ENCODE peak calls at places on chromosomes 5 and 9, in six cellular contexts. E, Q, G, S, H and P are unnamed samples.

GRCh38 chr5:88729476-88730182 is 153.4 kb downstream of the MEF2C start:
- DNase-seq in Q (peak), S (peak), E (peak), G (peak), H (peak), P (peak)

GRCh38 chr5:171850354-171850947 is 64.8 kb downstream of the SMIM23 start:
- DNase-seq in E (peak), Q (no peak), S (peak), G (no peak), H (no peak), P (no peak)

GRCh38 chr5:13632676-13633075 is 311.8 kb downstream of the DNAH5 start:
- DNase-seq in S (no peak), G (no peak), Q (peak), E (peak), H (peak), P (no peak)

GRCh38 chr5:62896121-62896893 is 317.7 kb downstream of the LRRC70 start:
- DNase-seq in H (no peak), G (no peak), S (no peak), Q (no peak), E (no peak), P (no peak)

GRCh38 chr5:117027384-117027783 is 452.8 kb upstream of the SEMA6A start:
- DNase-seq in Q (no peak), H (no peak), G (no peak), S (no peak), E (no peak), P (no peak)

GRCh38 chr9:75229605-75230332 is 141.5 kb downstream of the OSTF1 start:
- DNase-seq in H (peak), E (peak), S (peak), G (no peak), Q (no peak), P (peak)

GRCh38 chr5:66324357-66324756 is 180.3 kb downstream of the SREK1 start:
- DNase-seq in E (no peak), G (no peak), H (no peak), Q (no peak), S (no peak), P (no peak)

GRCh38 chr9:136592666-136593065 is 46.8 kb upstream of the NOTCH1 start:
- DNase-seq in E (no peak), G (no peak), S (no peak), Q (no peak), H (no peak), P (no peak)

GRCh38 chr9:78932849-78933627 is 636.1 kb downstream of the PSAT1 start:
- DNase-seq in S (no peak), G (no peak), E (peak), Q (peak), H (peak), P (peak)

GRCh38 chr9:97386265-97386633 is 25.6 kb upstream of the TDRD7 start:
- DNase-seq in G (no peak), Q (no peak), H (no peak), E (no peak), S (no peak), P (no peak)

GRCh38 chr5:164472150-164472549 is 966.7 kb downstream of the MAT2B start:
- DNase-seq in H (no peak), S (no peak), Q (no peak), G (no peak), E (no peak), P (no peak)

GRCh38 chr9:108151161-108151586 is 661.6 kb upstream of the KLF4 start:
- DNase-seq in S (no peak), Q (peak), G (no peak), H (peak), E (no peak), P (peak)

GRCh38 chr5:170120576-170120975 is 14.9 kb downstream of the FOXI1 start:
- DNase-seq in Q (peak), E (peak), S (no peak), H (peak), G (no peak), P (peak)

GRCh38 chr5:68215888-68216736 is 556 bp downstream of the PIK3R1 start:
- DNase-seq in Q (peak), E (no peak), S (no peak), G (no peak), H (peak), P (no peak)

GRCh38 chr5:14351845-14352712 is 208.9 kb downstream of the TRIO start:
- DNase-seq in S (peak), G (no peak), E (peak), Q (peak), H (peak), P (peak)

GRCh38 chr5:27523629-27524028 is 485.2 kb upstream of the CDH9 start:
- DNase-seq in E (no peak), G (no peak), S (no peak), Q (no peak), H (no peak), P (no peak)

GRCh38 chr5:146541956-146542849 is 26.2 kb upstream of the GPR151 start:
- DNase-seq in Q (peak), E (peak), G (no peak), H (peak), S (peak), P (peak)

GRCh38 chr5:12896086-12896485 is 991.8 kb upstream of the CTNND2 start:
- DNase-seq in Q (no peak), E (no peak), S (no peak), G (no peak), H (no peak), P (no peak)

GRCh38 chr5:168464214-168464613 is 22.1 kb upstream of the RARS1 start:
- DNase-seq in G (no peak), E (no peak), Q (no peak), S (no peak), H (no peak), P (no peak)

GRCh38 chr5:146213210-146213838 is 9.9 kb downstream of the RBM27 start:
- DNase-seq in G (no peak), E (no peak), Q (peak), S (no peak), H (peak), P (peak)

GRCh38 chr9:24817756-24818155 is 272.1 kb upstream of the IZUMO3 start:
- DNase-seq in Q (no peak), G (no peak), S (no peak), H (no peak), E (no peak), P (no peak)

GRCh38 chr9:81318571-81318970 is 370.8 kb downstream of the TLE1 start:
- DNase-seq in S (no peak), E (peak), H (peak), G (no peak), Q (peak), P (peak)

DNA sequence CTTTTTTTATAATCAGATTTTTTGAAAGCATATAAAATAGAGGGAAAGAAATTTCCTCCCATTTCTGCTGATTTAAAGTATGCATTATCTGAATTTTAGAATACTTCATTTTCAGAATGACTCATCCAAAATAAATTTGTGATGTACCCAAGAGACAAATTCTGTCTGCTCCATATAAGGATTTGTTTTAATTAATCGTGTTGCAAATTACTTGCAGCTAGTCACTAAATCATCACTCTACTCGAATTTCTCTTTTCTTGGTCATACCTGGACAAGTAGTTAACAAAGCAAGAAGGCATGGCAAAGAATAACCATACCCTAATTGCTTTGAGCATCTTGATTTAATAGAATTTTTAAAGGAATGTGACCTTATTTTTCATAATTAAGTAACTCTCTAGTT is 284.1 kb upstream of the GRAMD2B start:
- DNase-seq in E (peak), G (no peak), S (no peak), H (peak), Q (no peak), P (no peak)
- H3K4me3 ChIP-seq in E (no peak), G (no peak), S (no peak), H (no peak), Q (no peak), P (no peak)

DNA sequence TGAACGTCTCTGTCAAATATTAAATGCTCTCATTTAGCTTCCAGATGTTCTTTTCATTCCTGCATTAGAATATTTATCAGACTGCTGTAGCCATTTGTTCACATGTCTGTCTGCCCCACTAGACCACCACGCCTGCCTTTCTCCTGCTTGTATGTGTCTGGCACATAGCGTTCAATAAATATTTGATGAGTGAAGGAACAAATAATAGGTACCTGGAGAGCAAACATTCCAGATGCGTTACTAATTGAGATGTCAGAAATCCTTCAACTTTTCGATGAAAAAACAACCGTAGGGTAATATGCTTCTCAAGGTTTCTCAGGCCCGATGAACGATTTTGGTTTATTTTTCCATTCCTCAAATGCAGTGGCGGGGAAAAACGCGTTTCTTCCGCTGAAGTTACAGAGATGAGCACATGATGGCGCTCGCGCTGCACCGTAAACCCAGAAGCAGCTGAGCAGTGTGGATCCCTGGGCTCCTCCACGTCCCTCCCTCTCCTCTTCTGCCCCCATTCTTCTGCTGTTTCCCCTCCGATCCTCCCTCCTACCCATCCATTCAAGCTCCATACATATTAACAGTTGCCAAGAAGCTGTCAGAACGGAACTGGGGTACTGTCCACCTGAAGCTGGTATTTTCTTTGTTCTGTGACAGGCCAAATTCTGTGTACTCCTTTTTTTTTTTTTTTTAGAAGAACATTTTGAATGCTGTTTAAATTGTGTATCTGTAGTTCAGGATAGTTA is 245.4 kb downstream of the MPDZ start:
- DNase-seq in Q (peak), E (peak), S (peak), H (peak), G (no peak), P (peak)
- TF ChIP-seq CTCF in Q (peak), E (peak), S (peak), H (peak), G (peak), P (peak)

GRCh38 chr5:141431286-141431685 is 979 bp downstream of the PCDHGA12 start:
- DNase-seq in Q (no peak), E (no peak), G (no peak), S (no peak), H (peak), P (peak)

GRCh38 chr5:141430332-141431113 is at the start of gene PCDHGA12:
- DNase-seq in S (no peak), Q (peak), E (no peak), G (peak), H (peak), P (peak)

GRCh38 chr5:141422742-141423291 is 2.0 kb downstream of the PCDHGA11 start:
- DNase-seq in Q (no peak), E (no peak), G (no peak), S (no peak), H (no peak), P (no peak)

DNA sequence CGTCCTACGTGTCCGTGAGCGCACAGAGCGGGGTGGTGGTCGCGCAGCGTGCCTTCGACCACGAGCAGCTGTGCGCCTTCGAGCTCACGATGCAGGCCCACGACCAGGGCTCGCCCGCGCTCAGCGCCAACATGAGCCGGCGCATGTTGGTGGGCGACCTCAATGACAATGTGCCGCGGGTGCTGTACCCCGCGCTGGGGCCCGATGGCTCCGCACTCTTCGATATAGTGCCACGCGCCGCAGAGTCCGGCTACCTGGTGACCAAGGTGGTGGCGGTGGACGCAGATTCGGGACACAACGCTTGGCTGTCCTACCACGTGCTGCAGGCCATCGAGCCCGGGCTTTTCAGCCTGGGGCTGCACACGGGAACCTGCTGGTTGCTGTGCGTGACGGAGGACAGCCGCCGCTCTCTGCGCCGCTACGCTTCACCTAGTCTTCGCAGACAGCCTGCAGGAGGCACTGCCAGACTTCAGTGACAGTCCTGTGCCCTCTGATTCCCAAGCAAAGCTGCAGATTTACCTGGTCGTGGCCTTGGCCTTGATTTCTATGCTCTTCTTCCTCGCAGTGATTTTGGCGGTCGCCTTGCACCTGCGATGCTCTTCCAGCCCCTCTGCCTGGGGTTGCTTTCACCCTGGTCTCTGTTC is 2.4 kb upstream of the PCDHGA12 start:
- DNase-seq in G (no peak), S (no peak), H (no peak), E (no peak), Q (no peak), P (no peak)
- H3K4me3 ChIP-seq in G (no peak), S (no peak), H (no peak), E (no peak), Q (no peak), P (no peak)

DNA sequence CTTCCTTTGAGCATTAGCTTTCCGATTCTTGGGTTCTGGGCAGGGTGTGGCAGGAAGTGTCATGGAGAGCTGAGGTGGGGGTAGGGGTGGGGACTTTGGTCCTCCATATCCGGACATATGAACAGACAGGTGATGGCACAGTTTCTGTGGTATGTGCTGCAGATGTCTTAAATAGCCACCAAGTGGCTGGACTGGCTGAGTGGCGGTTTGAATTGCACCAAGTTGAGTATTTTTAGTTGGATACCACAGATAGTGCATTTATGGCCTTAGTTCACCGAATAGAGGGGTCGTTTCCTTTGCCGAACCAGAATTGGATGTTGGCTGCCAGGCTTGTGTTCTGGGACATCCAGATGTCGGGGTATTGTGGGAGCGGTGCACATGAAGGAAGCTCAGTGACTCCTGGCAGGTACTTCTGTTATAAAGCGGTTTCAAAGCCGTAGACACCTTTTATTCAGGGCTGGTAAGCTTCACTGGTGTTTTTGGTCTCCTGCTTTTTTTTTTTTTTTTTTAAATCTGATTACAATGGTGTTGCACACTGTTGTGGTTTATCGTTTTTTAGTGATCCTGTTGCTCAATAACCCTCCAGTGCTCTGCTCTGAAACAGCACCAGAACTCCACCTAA is 15.1 kb upstream of the TNFAIP8 start:
- DNase-seq in G (peak), E (no peak), Q (no peak), S (no peak), H (no peak), P (no peak)
- TF ChIP-seq CTCF in G (no peak), E (no peak), Q (no peak), S (no peak), H (no peak), P (no peak)

GRCh38 chr5:51500-51823 is 40.5 kb upstream of the PLEKHG4B start:
- DNase-seq in Q (no peak), E (no peak), H (no peak), S (no peak), G (no peak), P (no peak)

GRCh38 chr5:53381-54174 is 38.4 kb upstream of the PLEKHG4B start:
- DNase-seq in E (peak), Q (peak), S (no peak), G (no peak), H (peak), P (peak)

GRCh38 chr5:56561-57290 is 35.2 kb upstream of the PLEKHG4B start:
- DNase-seq in H (peak), Q (peak), G (no peak), S (no peak), E (peak), P (peak)

GRCh38 chr5:54876-55569 is 36.9 kb upstream of the PLEKHG4B start:
- DNase-seq in H (no peak), Q (no peak), E (no peak), S (no peak), G (no peak), P (no peak)

GRCh38 chr5:54175-54730 is 37.7 kb upstream of the PLEKHG4B start:
- DNase-seq in G (no peak), H (no peak), S (no peak), Q (no peak), E (no peak), P (no peak)
- H3K4me3 ChIP-seq in G (no peak), H (peak), S (peak), Q (no peak), E (peak), P (peak)

GRCh38 chr5:133919148-133920136 is 49.0 kb downstream of the C5orf15 start:
- DNase-seq in H (no peak), G (no peak), E (no peak), Q (no peak), S (no peak), P (no peak)
- TF ChIP-seq CTCF in H (no peak), G (peak), E (peak), Q (no peak), S (peak), P (no peak)

GRCh38 chr5:100827481-100827889 is 75.6 kb downstream of the ST8SIA4 start:
- DNase-seq in Q (no peak), E (peak), S (no peak), G (no peak), H (peak), P (peak)
- H3K4me3 ChIP-seq in Q (no peak), E (peak), S (no peak), G (peak), H (no peak), P (no peak)

DNA sequence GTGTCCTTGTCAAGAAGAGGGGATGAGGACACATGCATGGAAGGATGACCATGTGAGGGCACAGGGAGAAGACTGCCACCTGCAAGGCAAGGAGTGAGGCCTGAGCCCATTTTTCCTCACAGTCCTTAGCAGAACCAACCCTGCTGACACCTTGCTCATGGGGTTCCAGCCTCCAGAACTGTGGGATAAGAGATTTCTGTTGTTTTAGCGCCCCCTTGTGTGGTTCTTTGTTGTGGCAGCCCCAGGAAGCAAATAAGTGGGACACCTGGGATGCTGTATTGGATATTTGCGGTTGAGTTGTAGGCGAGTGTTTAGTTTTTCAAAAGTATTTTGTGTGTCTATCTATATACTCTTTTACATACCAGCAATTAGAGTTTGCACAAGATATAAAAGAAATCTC is 206.4 kb downstream of the NXNL2 start:
- DNase-seq in E (peak), G (no peak), H (no peak), S (no peak), Q (no peak), P (no peak)
- TF ChIP-seq CTCF in E (peak), G (peak), H (peak), S (peak), Q (peak), P (peak)

DNA sequence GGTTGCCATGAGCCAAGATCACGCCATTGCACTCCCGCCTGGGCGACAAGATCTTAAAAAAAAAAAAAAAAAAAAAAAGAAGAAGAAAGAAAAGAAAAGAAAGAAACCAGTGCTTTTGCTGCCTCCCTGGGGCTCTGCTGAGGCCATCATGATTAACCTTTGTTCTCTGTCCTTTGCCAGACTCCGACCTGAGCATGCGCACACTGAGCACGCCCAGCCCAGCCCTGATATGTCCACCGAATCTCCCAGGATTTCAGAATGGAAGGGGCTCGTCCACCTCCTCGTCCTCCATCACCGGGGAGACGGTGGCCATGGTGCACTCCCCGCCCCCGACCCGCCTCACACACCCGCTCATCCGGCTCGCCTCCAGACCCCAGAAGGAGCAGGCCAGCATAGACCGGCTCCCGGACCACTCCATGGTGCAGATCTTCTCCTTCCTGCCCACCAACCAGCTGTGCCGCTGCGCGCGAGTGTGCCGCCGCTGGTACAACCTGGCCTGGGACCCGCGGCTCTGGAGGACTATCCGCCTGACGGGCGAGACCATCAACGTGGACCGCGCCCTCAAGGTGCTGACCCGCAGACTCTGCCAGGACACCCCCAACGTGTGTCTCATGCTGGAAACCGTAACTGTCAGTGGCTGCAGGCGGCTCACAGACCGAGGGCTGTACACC is 251.7 kb downstream of the MARCHF11 start:
- DNase-seq in E (no peak), S (no peak), H (no peak), G (no peak), Q (no peak), P (no peak)
- H3K4me3 ChIP-seq in E (no peak), S (no peak), H (no peak), G (no peak), Q (no peak), P (no peak)